ENCODE peak calls at places on chromosomes 11 and 22, in seven cellular contexts. L is esophagus squamous epithelium, F is breast epithelium, R is AG09309, P is psoas muscle, H is brain microvascular endothelial cell, S is right atrium auricular region. M is an unnamed sample.

GRCh38 chr11:6988506-6988905 is 31.6 kb downstream of the ZNF214 start:
- DNase-seq in L (no peak), F (no peak), R (no peak), P (no peak), H (peak; percentile 23), S (no peak), M (no peak)

GRCh38 chr11:65016705-65017104 is 2.7 kb downstream of the ARL2 start:
- DNase-seq in L (no peak), F (no peak), R (no peak), P (no peak), H (no peak), S (no peak), M (no peak)

GRCh38 chr11:76752321-76753175 is 30.6 kb upstream of the TSKU start:
- DNase-seq in L (no peak), F (peak; percentile 60), R (peak; percentile 85), P (peak; percentile 89), H (peak; percentile 12), S (peak; percentile 94), M (peak; percentile 93)

GRCh38 chr22:31561238-31561887 is 65.0 kb downstream of the SFI1 start:
- DNase-seq in L (no peak), F (peak; percentile 83), R (no peak), P (peak; percentile 54), H (peak; percentile 78), S (peak; percentile 73), M (peak; percentile 85)

GRCh38 chr11:69377029-69377952 is 83.3 kb downstream of the MYEOV start:
- DNase-seq in L (no peak), F (peak; percentile 40), R (no peak), P (peak; percentile 7), H (no peak), S (no peak), M (no peak)

GRCh38 chr11:86262387-86262786 is 17.8 kb downstream of the EED start:
- DNase-seq in L (no peak), F (no peak), R (no peak), P (no peak), H (no peak), S (no peak), M (no peak)

GRCh38 chr11:66100272-66101037 is 30.4 kb downstream of the PACS1 start:
- DNase-seq in L (peak; percentile 15), F (peak; percentile 76), R (no peak), P (peak; percentile 56), H (no peak), S (peak; percentile 71), M (peak; percentile 19)

GRCh38 chr11:115219378-115219777 is 284.8 kb downstream of the CADM1 start:
- DNase-seq in L (no peak), F (no peak), R (no peak), P (no peak), H (no peak), S (no peak), M (no peak)

GRCh38 chr11:60867871-60868681 is 734 bp downstream of the ZP1 start:
- DNase-seq in L (no peak), F (no peak), R (no peak), P (no peak), H (no peak), S (no peak), M (no peak)

GRCh38 chr11:134670961-134671370 is 258.9 kb upstream of the B3GAT1 start:
- DNase-seq in L (no peak), F (no peak), R (no peak), P (no peak), H (no peak), S (no peak), M (no peak)

GRCh38 chr11:33068611-33069340 is 29.4 kb downstream of the TCP11L1 start:
- DNase-seq in L (no peak), F (no peak), R (no peak), P (no peak), H (no peak), S (no peak), M (no peak)

GRCh38 chr11:67466367-67466766 is 2.7 kb downstream of the TMEM134 start:
- DNase-seq in L (no peak), F (no peak), R (no peak), P (no peak), H (no peak), S (no peak), M (no peak)

GRCh38 chr11:44899959-44900358 is 50.7 kb downstream of the TP53I11 start:
- DNase-seq in L (no peak), F (no peak), R (peak; percentile 13), P (no peak), H (peak; percentile 76), S (no peak), M (peak; percentile 75)

GRCh38 chr22:30221121-30221992 is 25.2 kb downstream of the LIF start:
- DNase-seq in L (no peak), F (no peak), R (no peak), P (no peak), H (no peak), S (no peak), M (no peak)

GRCh38 chr11:131579932-131580387 is 209.5 kb downstream of the NTM start:
- DNase-seq in L (no peak), F (no peak), R (peak; percentile 94), P (peak; percentile 18), H (peak; percentile 52), S (no peak), M (peak; percentile 7)

GRCh38 chr22:44090571-44090905 is 66.4 kb downstream of the PARVB start:
- DNase-seq in L (no peak), F (no peak), R (no peak), P (no peak), H (no peak), S (no peak), M (no peak)

GRCh38 chr11:36376888-36377758 is 81.0 kb downstream of the PRR5L start:
- DNase-seq in L (no peak), F (no peak), R (no peak), P (peak; percentile 65), H (peak; percentile 40), S (no peak), M (peak; percentile 68)

GRCh38 chr11:5922749-5923426 is 19.2 kb upstream of the OR56A3 start:
- DNase-seq in L (no peak), F (no peak), R (no peak), P (no peak), H (peak; percentile 12), S (no peak), M (peak; percentile 46)

GRCh38 chr11:119730347-119730613 is 1.3 kb upstream of the NECTIN1 start:
- DNase-seq in L (no peak), F (no peak), R (no peak), P (no peak), H (no peak), S (no peak), M (no peak)
- H3K4me3 ChIP-seq in L (peak overlapping the region; percentile 95), F (peak overlapping the region; percentile 73), R (no peak overlapping the region), P (peak overlapping the region; percentile 86), H (no peak overlapping the region), S (peak overlapping the region; percentile 54), M (peak overlapping the region; percentile 63)

GRCh38 chr22:42308887-42309468 is 38.5 kb upstream of the TCF20 start:
- DNase-seq in L (no peak), F (no peak), R (no peak), P (no peak), H (no peak), S (no peak), M (no peak)
- TF ChIP-seq CTCF in L (no peak), F (no peak), R (no peak), P (no peak), H (peak; percentile 12), S (no peak), M (no peak)

DNA sequence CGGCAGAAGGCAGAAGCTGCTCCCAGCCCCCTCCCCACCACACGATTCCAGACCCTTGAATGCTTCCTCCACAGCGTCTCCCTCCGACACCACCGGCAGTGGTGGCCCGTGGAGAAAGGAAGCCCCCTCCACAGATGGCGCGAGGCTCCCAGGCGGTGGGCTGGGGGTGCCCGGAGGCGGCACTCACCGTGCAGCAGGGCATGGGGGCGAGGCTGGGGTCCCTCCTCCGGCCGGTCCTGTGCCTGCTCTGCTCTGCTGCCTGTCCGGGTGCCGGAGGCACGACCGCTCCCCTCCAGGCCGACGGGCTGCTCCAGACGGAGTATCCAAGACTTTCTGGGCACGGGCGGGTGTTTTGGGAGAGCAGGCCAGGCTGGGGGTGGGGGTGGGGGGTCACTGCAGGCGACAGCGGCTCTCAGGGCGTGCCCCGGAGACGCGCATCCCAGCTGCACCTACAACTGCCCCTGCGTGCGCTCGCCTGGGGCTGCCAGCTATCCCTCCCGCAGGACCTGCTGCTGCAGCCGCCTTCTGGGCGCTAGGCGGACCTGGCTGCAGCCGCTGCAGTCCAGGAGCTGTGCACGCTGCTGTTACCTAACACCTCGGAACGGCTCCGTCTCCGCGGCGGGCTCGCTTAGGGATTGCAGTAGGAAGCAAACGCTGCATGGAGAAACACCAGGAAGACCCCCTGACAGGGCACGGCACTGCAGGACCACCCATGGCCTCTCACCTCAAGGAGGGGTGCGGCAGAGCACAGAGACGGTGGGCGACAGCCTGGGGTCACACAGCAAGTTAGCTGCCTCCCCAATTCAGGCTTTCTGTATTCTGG is 15.2 kb downstream of the MRGPRG start:
- DNase-seq in L (no peak), F (no peak), R (no peak), P (no peak), H (no peak), S (no peak), M (no peak)
- H3K4me3 ChIP-seq in L (no peak overlapping the region), F (no peak overlapping the region), R (no peak overlapping the region), P (no peak overlapping the region), H (no peak overlapping the region), S (no peak overlapping the region), M (no peak overlapping the region)

GRCh38 chr11:46390331-46391171 is 1.0 kb downstream of the CHRM4 start:
- DNase-seq in L (no peak), F (no peak), R (no peak), P (no peak), H (no peak), S (no peak), M (no peak)

GRCh38 chr11:46391186-46391577 is 394 bp downstream of the CHRM4 start:
- DNase-seq in L (no peak), F (no peak), R (no peak), P (no peak), H (no peak), S (no peak), M (no peak)

GRCh38 chr11:46392421-46393230 is 1.1 kb upstream of the CHRM4 start:
- DNase-seq in L (no peak), F (peak; percentile 87), R (peak; percentile 17), P (peak; percentile 89), H (peak; percentile 61), S (peak; percentile 78), M (peak; percentile 83)

GRCh38 chr11:46393231-46393616 is 1.6 kb upstream of the CHRM4 start:
- DNase-seq in L (no peak), F (no peak), R (no peak), P (no peak), H (no peak), S (no peak), M (no peak)

DNA sequence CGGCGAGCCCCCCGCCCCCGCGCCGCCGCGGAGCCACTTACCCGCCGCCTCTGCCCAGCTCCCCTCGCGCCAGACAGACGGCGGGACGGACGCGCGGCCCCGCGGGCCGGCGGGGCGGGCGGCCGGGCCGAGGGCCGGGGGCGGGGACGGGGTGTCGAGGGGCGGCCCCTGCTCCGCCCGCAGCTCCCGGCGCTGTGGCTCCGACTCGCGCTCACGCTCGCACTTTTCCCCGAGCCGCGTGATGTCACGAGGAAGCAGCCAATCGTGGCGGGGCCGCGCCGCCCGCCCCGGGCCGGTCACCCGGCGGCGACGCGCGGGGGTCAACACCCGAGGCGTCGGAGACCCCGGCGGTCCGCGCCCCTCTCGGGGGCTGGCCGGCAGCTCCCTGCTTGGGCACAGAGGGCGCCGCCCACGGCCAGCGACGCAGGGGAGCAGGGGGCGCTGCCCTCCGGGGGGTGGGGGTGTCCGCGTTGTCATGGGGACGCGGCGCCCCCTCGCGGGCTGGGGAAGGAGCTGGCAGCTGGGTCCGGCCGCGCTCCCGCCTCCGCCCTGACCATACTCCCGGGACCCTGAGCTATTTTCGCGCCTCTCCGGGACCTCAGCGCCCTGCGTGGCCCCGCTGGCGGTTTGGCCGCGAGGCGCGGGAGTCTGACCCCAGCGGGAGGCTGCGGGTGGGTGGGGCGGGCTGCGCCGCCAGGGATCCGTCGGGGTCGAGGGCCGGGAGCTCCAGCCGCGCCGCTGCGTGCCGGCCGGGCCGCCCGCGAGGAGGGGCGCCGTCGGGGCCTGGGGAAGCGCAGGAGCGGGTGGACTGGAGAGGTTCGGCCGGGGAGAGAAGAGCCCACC is at the start of gene CHRM4:
- DNase-seq in L (no peak), F (no peak), R (no peak), P (no peak), H (no peak), S (no peak), M (peak; percentile 39)
- TF ChIP-seq CTCF in L (no peak), F (no peak), R (peak; percentile 25), P (no peak), H (peak; percentile 49), S (peak; percentile 21), M (peak; percentile 3)